ENCODE peak calls at places on chromosome 7, in eight cellular contexts. R is IMR-90; X is PC-9; K is lung; A is naive thymus-derived CD4-positive, alpha-beta T cell; U is PC-3; P is uterus; L is dorsolateral prefrontal cortex. Y is an unnamed sample.

GRCh38 chr7:85287126-85287825 is 100.4 kb upstream of the SEMA3D start:
- DNase-seq in R (peak; percentile 56), X (no peak), K (no peak), A (no peak), U (no peak), P (no peak), L (no peak), Y (no peak)

GRCh38 chr7:2403718-2404648 is 572 bp downstream of the CHST12 start:
- DNase-seq in R (peak; percentile 21), X (peak; percentile 57), K (peak; percentile 38), A (peak; percentile 18), U (peak; percentile 25), P (no peak), L (no peak), Y (peak; percentile 80)

GRCh38 chr7:148334959-148335577 is 255.5 kb upstream of the C7orf33 start:
- DNase-seq in R (no peak), X (no peak), K (no peak), A (no peak), U (peak; percentile 41), P (no peak), L (no peak), Y (peak; percentile 91)

GRCh38 chr7:137957887-137958286 is 44.0 kb downstream of the CREB3L2 start:
- DNase-seq in R (no peak), X (no peak), K (no peak), A (no peak), U (no peak), P (no peak), L (no peak), Y (no peak)

GRCh38 chr7:115015619-115016018 is 93.7 kb downstream of the MDFIC start:
- DNase-seq in R (peak; percentile 97), X (no peak), K (no peak), A (no peak), U (no peak), P (no peak), L (no peak), Y (no peak)

GRCh38 chr7:80552304-80552703 is 40.4 kb upstream of the GNAT3 start:
- DNase-seq in R (peak; percentile 64), X (no peak), K (no peak), A (no peak), U (peak; percentile 76), P (no peak), L (no peak), Y (no peak)

GRCh38 chr7:92987543-92987942 is 130.2 kb downstream of the SAMD9 start:
- DNase-seq in R (peak; percentile 11), X (no peak), K (no peak), A (no peak), U (no peak), P (no peak), L (no peak), Y (no peak)

GRCh38 chr7:105244594-105244993 is 144.1 kb downstream of the SRPK2 start:
- DNase-seq in R (no peak), X (no peak), K (no peak), A (no peak), U (no peak), P (no peak), L (no peak), Y (no peak)

GRCh38 chr7:47573758-47574472 is 8.0 kb downstream of the TNS3 start:
- DNase-seq in R (peak; percentile 87), X (peak; percentile 64), K (no peak), A (no peak), U (peak; percentile 77), P (peak; percentile 73), L (no peak), Y (no peak)

GRCh38 chr7:75808106-75808505 is 5.5 kb downstream of the CCL24 start:
- DNase-seq in R (no peak), X (no peak), K (no peak), A (no peak), U (no peak), P (no peak), L (no peak), Y (no peak)

GRCh38 chr7:75806560-75807307 is 6.9 kb downstream of the CCL24 start:
- DNase-seq in R (no peak), X (no peak), K (no peak), A (no peak), U (no peak), P (no peak), L (no peak), Y (no peak)

GRCh38 chr7:75804705-75805104 is 8.9 kb downstream of the CCL24 start:
- DNase-seq in R (no peak), X (no peak), K (no peak), A (no peak), U (no peak), P (no peak), L (no peak), Y (no peak)

GRCh38 chr7:75807452-75807851 is 6.2 kb downstream of the CCL24 start:
- DNase-seq in R (no peak), X (no peak), K (no peak), A (no peak), U (no peak), P (no peak), L (no peak), Y (no peak)

DNA sequence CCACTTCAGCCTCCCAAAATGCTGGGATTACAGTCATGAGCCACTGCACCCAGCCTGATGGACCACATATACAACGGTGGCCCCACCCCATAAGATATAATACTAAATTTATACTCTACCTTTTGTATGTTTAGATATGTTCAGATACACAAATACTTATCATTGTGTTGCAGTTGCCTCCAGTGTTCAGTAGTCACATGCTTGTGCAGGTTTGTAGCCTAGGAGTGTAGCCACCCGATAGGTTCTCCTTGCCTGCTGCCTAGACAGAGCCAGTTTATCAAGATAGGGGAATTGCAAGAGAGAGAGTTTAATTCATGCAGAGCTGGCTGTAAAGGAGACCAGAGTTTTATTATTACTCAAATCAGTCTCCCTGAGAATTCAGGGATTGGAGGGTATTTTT is 9.6 kb downstream of the CCL24 start:
- DNase-seq in R (no peak), X (no peak), K (no peak), A (no peak), U (no peak), P (no peak), L (no peak), Y (no peak)
- H3K27ac ChIP-seq in R (no peak overlapping the region), X (no peak overlapping the region), K (no peak overlapping the region), A (no peak overlapping the region), U (no peak overlapping the region), P (no peak overlapping the region), L (no peak overlapping the region), Y (no peak overlapping the region)

GRCh38 chr7:768881-769504 is 41.9 kb upstream of the PRKAR1B start:
- DNase-seq in R (no peak), X (no peak), K (no peak), A (no peak), U (no peak), P (peak; percentile 62), L (no peak), Y (peak; percentile 69)
- H3K4me3 ChIP-seq in R (no peak overlapping the region), X (no peak overlapping the region), K (no peak overlapping the region), A (no peak overlapping the region), U (no peak overlapping the region), P (peak overlapping the region; percentile 14), L (peak overlapping the region; percentile 31), Y (no peak overlapping the region)

GRCh38 chr7:25894902-25895791 is 256.9 kb upstream of the NFE2L3 start:
- DNase-seq in R (peak; percentile 2), X (peak; percentile 24), K (peak; percentile 54), A (peak; percentile 53), U (peak; percentile 52), P (peak; percentile 41), L (no peak), Y (peak; percentile 89)

GRCh38 chr7:25893436-25893835 is 258.6 kb upstream of the NFE2L3 start:
- DNase-seq in R (no peak), X (no peak), K (no peak), A (no peak), U (no peak), P (no peak), L (no peak), Y (no peak)

GRCh38 chr7:25889765-25890164 is 262.2 kb upstream of the NFE2L3 start:
- DNase-seq in R (no peak), X (no peak), K (no peak), A (no peak), U (no peak), P (no peak), L (no peak), Y (no peak)

GRCh38 chr7:25894002-25894901 is 257.7 kb upstream of the NFE2L3 start:
- DNase-seq in R (no peak), X (no peak), K (peak; percentile 54), A (peak; percentile 23), U (peak; percentile 39), P (no peak), L (no peak), Y (peak; percentile 84)

GRCh38 chr7:25891591-25891990 is 260.4 kb upstream of the NFE2L3 start:
- DNase-seq in R (no peak), X (no peak), K (no peak), A (no peak), U (no peak), P (no peak), L (no peak), Y (no peak)
- H3K27ac ChIP-seq in R (no peak overlapping the region), X (no peak overlapping the region), K (no peak overlapping the region), A (no peak overlapping the region), U (no peak overlapping the region), P (no peak overlapping the region), L (no peak overlapping the region), Y (no peak overlapping the region)

GRCh38 chr7:100839361-100839760 is 12.0 kb upstream of the EPHB4 start:
- DNase-seq in R (no peak), X (no peak), K (no peak), A (no peak), U (no peak), P (no peak), L (no peak), Y (no peak)

GRCh38 chr7:100837099-100837836 is 9.9 kb upstream of the EPHB4 start:
- DNase-seq in R (peak; percentile 90), X (peak; percentile 91), K (peak; percentile 93), A (peak; percentile 58), U (no peak), P (peak; percentile 91), L (peak; percentile 89), Y (peak; percentile 97)

GRCh38 chr7:100832281-100832633 is 4.9 kb upstream of the EPHB4 start:
- DNase-seq in R (no peak), X (no peak), K (no peak), A (no peak), U (no peak), P (no peak), L (no peak), Y (no peak)

GRCh38 chr7:100836812-100837098 is 9.4 kb upstream of the EPHB4 start:
- DNase-seq in R (no peak), X (no peak), K (no peak), A (no peak), U (no peak), P (no peak), L (no peak), Y (no peak)

DNA sequence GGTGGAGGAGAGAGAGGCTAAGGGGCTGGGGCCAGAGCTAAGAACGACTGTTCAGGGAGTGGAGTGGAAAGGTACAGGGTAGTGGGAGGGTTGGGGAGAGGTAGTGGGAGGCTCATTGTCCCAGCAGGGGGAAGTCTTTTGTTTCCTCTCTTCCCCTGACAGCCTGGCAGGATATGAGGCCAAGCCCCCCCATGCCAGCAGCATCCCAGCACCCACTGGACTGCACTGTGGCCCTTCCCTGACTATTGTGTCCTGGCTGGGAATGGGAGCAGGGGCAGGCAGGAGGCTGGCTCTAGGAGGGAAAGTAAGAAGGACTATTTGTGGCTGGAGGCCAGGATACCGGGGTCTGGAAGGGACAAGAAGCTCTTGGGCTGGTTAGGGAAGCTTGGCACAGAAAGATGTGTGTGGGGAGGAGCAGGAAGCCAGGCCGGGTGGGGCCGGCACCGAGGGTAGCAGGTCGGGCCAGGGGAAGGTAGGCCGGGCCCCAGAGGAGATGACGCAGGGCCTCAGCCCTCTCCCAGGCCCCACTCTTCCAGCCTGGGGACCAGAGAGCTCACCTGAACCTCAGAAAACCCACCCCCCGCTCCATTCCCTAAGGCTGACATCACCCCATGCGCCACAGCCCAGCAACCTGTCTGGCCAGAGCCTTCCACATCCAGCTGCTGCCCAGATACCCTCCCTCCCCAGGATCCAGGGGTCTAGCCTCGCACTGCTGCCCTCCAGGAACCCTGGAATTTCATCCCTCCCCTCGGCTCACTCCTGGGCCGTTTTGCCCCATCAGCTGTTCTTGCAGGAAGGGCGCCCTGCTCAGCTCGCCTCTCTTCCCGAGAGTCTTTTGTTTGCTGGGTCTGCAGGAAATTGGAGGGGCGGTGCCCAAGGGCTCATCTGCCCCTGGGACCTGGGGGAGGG is 8.8 kb upstream of the EPHB4 start:
- DNase-seq in R (no peak), X (peak; percentile 89), K (no peak), A (no peak), U (no peak), P (peak; percentile 85), L (no peak), Y (peak; percentile 96)
- H3K4me3 ChIP-seq in R (no peak overlapping the region), X (no peak overlapping the region), K (no peak overlapping the region), A (no peak overlapping the region), U (no peak overlapping the region), P (no peak overlapping the region), L (no peak overlapping the region), Y (peak overlapping the region; percentile 77)